ENCODE peak calls at places on chromosomes 7 and 10, in seven cellular contexts. Z is heart right ventricle, Q is omental fat pad, C is tibial nerve, X is uterus, S is progenitor cell of endocrine pancreas, B is ascending aorta. M is an unnamed sample.

GRCh38 chr10:116753759-116754158 is 11.4 kb upstream of the HSPA12A start:
- DNase-seq in C (no peak), Q (no peak), X (no peak), B (peak), Z (no peak), S (no peak), M (no peak)

GRCh38 chr10:66747451-66747850 is 178.4 kb upstream of the LRRTM3 start:
- DNase-seq in Z (no peak), S (no peak), X (no peak), C (no peak), B (no peak), Q (no peak), M (no peak)

GRCh38 chr10:94240901-94241300 is 121.8 kb downstream of the NOC3L start:
- DNase-seq in Q (no peak), B (no peak), X (no peak), S (no peak), C (no peak), Z (no peak), M (no peak)

GRCh38 chr10:69496352-69497234 is 45.3 kb downstream of the TSPAN15 start:
- DNase-seq in B (peak), Z (no peak), X (peak), C (no peak), Q (no peak), S (no peak), M (no peak)

GRCh38 chr7:131021460-131021859 is 287.5 kb upstream of the KLF14 start:
- DNase-seq in Z (no peak), B (no peak), Q (no peak), X (no peak), C (no peak), S (no peak), M (no peak)

GRCh38 chr7:31500656-31501055 is 13.2 kb upstream of the ITPRID1 start:
- DNase-seq in Q (no peak), Z (no peak), X (no peak), S (no peak), C (no peak), B (no peak), M (no peak)

GRCh38 chr7:74475987-74476350 is 22.3 kb downstream of the GTF2IRD1 start:
- DNase-seq in X (no peak), S (no peak), C (no peak), Q (no peak), B (no peak), Z (no peak), M (no peak)

GRCh38 chr10:94640562-94640961 is 43.0 kb upstream of the CYP2C18 start:
- DNase-seq in B (no peak), Q (no peak), X (no peak), C (no peak), Z (no peak), S (no peak), M (no peak)

GRCh38 chr7:112874909-112875308 is 84.7 kb upstream of the TMEM168 start:
- DNase-seq in Q (no peak), X (no peak), C (no peak), S (no peak), B (no peak), Z (no peak), M (no peak)

GRCh38 chr7:23714579-23714978 is 4.6 kb downstream of the STK31 start:
- DNase-seq in C (no peak), B (no peak), X (no peak), Z (no peak), S (no peak), Q (no peak), M (no peak)

GRCh38 chr7:84194484-84195260 is at the start of gene SEMA3A:
- DNase-seq in Z (peak), B (no peak), S (no peak), X (peak), C (peak), Q (peak), M (no peak)

GRCh38 chr7:51789494-51789893 is 472.9 kb upstream of the COBL start:
- DNase-seq in Q (no peak), C (no peak), B (no peak), X (no peak), S (no peak), Z (no peak), M (no peak)

GRCh38 chr7:151680810-151681209 is 161.1 kb upstream of the RHEB start:
- DNase-seq in C (peak), B (no peak), X (peak), Q (no peak), S (no peak), Z (no peak), M (no peak)

GRCh38 chr7:44547536-44548221 is 6.5 kb upstream of the NPC1L1 start:
- DNase-seq in Z (no peak), Q (no peak), C (no peak), X (no peak), B (no peak), S (no peak), M (no peak)

GRCh38 chr7:3520206-3520605 is 219.2 kb downstream of the SDK1 start:
- DNase-seq in B (no peak), Z (no peak), C (no peak), X (no peak), Q (no peak), S (no peak), M (no peak)

GRCh38 chr7:29237483-29237882 is 42.9 kb downstream of the CHN2 start:
- DNase-seq in S (no peak), X (no peak), C (no peak), Z (no peak), Q (no peak), B (no peak), M (no peak)

GRCh38 chr10:116838143-116838725 is 11.1 kb upstream of the ENO4 start:
- DNase-seq in B (no peak), X (no peak), C (no peak), Q (no peak), S (no peak), Z (no peak), M (no peak)

GRCh38 chr10:33706746-33707145 is 372.3 kb upstream of the NRP1 start:
- DNase-seq in C (peak), Z (no peak), B (no peak), S (no peak), X (no peak), Q (no peak), M (no peak)

GRCh38 chr10:11823989-11824346 is 812 bp downstream of the PROSER2 start:
- DNase-seq in C (no peak), Z (no peak), X (no peak), S (no peak), B (no peak), Q (no peak), M (no peak)

GRCh38 chr7:142776206-142776844 is 5.6 kb downstream of the PRSS2 start:
- DNase-seq in C (no peak), Z (no peak), B (no peak), X (no peak), Q (no peak), S (no peak), M (no peak)

GRCh38 chr7:3955751-3956696 is 655.0 kb downstream of the SDK1 start:
- DNase-seq in S (no peak), X (no peak), B (peak), Q (no peak), Z (no peak), C (no peak), M (no peak)

GRCh38 chr10:51109821-51110533 is 35.7 kb downstream of the PRKG1 start:
- DNase-seq in S (no peak), C (no peak), B (no peak), X (no peak), Q (no peak), Z (no peak), M (no peak)

GRCh38 chr7:46291064-46291463 is 370.0 kb upstream of the IGFBP3 start:
- DNase-seq in X (no peak), B (no peak), C (no peak), S (no peak), Z (no peak), Q (no peak), M (no peak)

GRCh38 chr7:118183254-118183585 is 744 bp upstream of the LSM8 start:
- DNase-seq in S (no peak), X (no peak), C (no peak), Q (no peak), Z (no peak), B (no peak), M (no peak)

GRCh38 chr10:17213646-17214349 is 12.3 kb upstream of the TRDMT1 start:
- DNase-seq in C (no peak), B (no peak), Q (no peak), Z (no peak), S (no peak), X (no peak), M (no peak)

GRCh38 chr7:2478387-2478760 is 2.2 kb upstream of the GRIFIN start:
- DNase-seq in B (peak), C (peak), X (peak), Q (no peak), Z (peak), S (no peak), M (no peak)

GRCh38 chr7:18257711-18258110 is 230.1 kb upstream of the PRPS1L1 start:
- DNase-seq in S (no peak), B (no peak), C (no peak), X (peak), Q (no peak), Z (no peak), M (no peak)

GRCh38 chr7:157830331-157830730 is 493.5 kb downstream of the DNAJB6 start:
- DNase-seq in C (no peak), Q (no peak), S (no peak), Z (no peak), X (no peak), B (no peak), M (no peak)

GRCh38 chr10:112361951-112362770 is 11.8 kb upstream of the ACSL5 start:
- DNase-seq in X (peak), Z (peak), B (peak), S (no peak), Q (no peak), C (peak), M (no peak)

GRCh38 chr7:29479606-29480200 is 83.9 kb upstream of the PRR15 start:
- DNase-seq in S (no peak), C (no peak), Q (no peak), X (peak), Z (no peak), B (no peak), M (no peak)

GRCh38 chr7:91556956-91557650 is 292.9 kb downstream of the FZD1 start:
- DNase-seq in X (no peak), Q (no peak), C (no peak), Z (no peak), B (no peak), S (no peak), M (no peak)

GRCh38 chr10:114340816-114341215 is 63.5 kb downstream of the AFAP1L2 start:
- DNase-seq in Z (no peak), X (no peak), S (no peak), B (no peak), Q (no peak), C (no peak), M (no peak)

GRCh38 chr7:132145466-132145865 is 430.8 kb downstream of the PLXNA4 start:
- DNase-seq in B (peak), S (no peak), Z (peak), X (peak), C (peak), Q (no peak), M (no peak)

DNA sequence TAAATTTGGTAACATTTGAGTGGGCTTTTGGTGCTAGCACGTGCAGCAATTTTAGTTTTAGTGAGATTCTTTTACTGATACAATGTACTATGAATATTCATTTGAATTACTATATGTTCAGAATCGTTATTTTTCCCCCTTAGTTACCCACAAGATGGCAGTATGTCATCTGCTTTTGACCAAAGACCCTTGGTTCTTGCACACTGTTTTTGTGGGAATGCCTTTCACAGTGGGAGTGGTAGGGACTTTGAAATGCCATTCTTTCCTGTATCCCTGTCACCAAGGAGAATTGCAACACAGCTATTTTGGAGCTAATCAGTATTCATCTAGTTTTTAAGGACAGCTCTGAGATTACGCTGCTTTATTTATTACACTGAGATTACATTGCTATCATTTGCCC is 40.6 kb downstream of the SEC23IP start:
- DNase-seq in C (no peak), B (no peak), Q (no peak), X (no peak), S (no peak), Z (no peak), M (no peak)
- TF ChIP-seq CTCF in C (no peak), B (no peak), Q (no peak), X (no peak), S (peak), Z (no peak), M (no peak)

GRCh38 chr10:6064119-6064518 is 2.0 kb upstream of the IL2RA start:
- DNase-seq in B (no peak), Q (no peak), C (no peak), X (no peak), Z (no peak), S (no peak), M (no peak)

GRCh38 chr10:6059506-6059905 is 2.7 kb downstream of the IL2RA start:
- DNase-seq in X (peak), Q (no peak), B (no peak), S (no peak), Z (no peak), C (no peak), M (no peak)

GRCh38 chr10:6058677-6059475 is 3.3 kb downstream of the IL2RA start:
- DNase-seq in C (no peak), X (no peak), S (no peak), Z (no peak), Q (no peak), B (peak), M (no peak)

GRCh38 chr10:6062101-6062771 is at the start of gene IL2RA:
- DNase-seq in Z (no peak), C (no peak), X (no peak), S (no peak), Q (no peak), B (peak), M (peak)

GRCh38 chr10:6061056-6061455 is 1.1 kb downstream of the IL2RA start:
- DNase-seq in Z (no peak), S (no peak), B (no peak), Q (no peak), C (no peak), X (peak), M (no peak)
- TF ChIP-seq CTCF in Z (no peak), S (no peak), B (no peak), Q (no peak), C (no peak), X (no peak), M (no peak)

GRCh38 chr10:117944676-117945447 is 101.9 kb downstream of the RAB11FIP2 start:
- DNase-seq in C (no peak), X (no peak), B (no peak), Z (no peak), Q (no peak), S (no peak), M (no peak)

GRCh38 chr10:117946525-117947070 is 100.1 kb downstream of the RAB11FIP2 start:
- DNase-seq in X (no peak), Z (no peak), C (no peak), S (no peak), Q (no peak), B (no peak), M (no peak)

GRCh38 chr10:117950408-117950807 is 96.3 kb downstream of the RAB11FIP2 start:
- DNase-seq in C (no peak), B (no peak), X (no peak), Q (no peak), S (no peak), Z (no peak), M (no peak)

GRCh38 chr10:117945651-117946050 is 101.1 kb downstream of the RAB11FIP2 start:
- DNase-seq in Z (no peak), S (no peak), Q (no peak), X (no peak), B (no peak), C (no peak), M (no peak)

GRCh38 chr10:117948493-117948892 is 98.2 kb downstream of the RAB11FIP2 start:
- DNase-seq in S (no peak), C (no peak), Q (no peak), Z (no peak), X (no peak), B (no peak), M (no peak)
- TF ChIP-seq CTCF in S (peak), C (no peak), Q (no peak), Z (no peak), X (no peak), B (no peak), M (no peak)

GRCh38 chr10:121927361-121927840 is 430 bp downstream of the ATE1 start:
- DNase-seq in X (peak), C (no peak), Z (peak), Q (peak), B (peak), S (no peak), M (no peak)

GRCh38 chr10:121927841-121928527 is at the start of gene ATE1:
- DNase-seq in B (peak), S (peak), X (peak), Q (peak), C (peak), Z (peak), M (peak)

GRCh38 chr10:121930729-121931085 is 2.9 kb upstream of the ATE1 start:
- DNase-seq in B (no peak), C (no peak), Z (no peak), X (no peak), S (no peak), Q (no peak), M (no peak)

GRCh38 chr10:121926669-121927360 is 1.0 kb downstream of the ATE1 start:
- DNase-seq in C (no peak), Q (no peak), X (no peak), Z (no peak), S (no peak), B (no peak), M (no peak)

GRCh38 chr10:121928528-121928884 is 675 bp upstream of the ATE1 start:
- DNase-seq in Z (no peak), C (peak), S (no peak), Q (no peak), X (peak), B (no peak), M (no peak)
- TF ChIP-seq CTCF in Z (no peak), C (no peak), S (no peak), Q (no peak), X (no peak), B (no peak), M (no peak)

DNA sequence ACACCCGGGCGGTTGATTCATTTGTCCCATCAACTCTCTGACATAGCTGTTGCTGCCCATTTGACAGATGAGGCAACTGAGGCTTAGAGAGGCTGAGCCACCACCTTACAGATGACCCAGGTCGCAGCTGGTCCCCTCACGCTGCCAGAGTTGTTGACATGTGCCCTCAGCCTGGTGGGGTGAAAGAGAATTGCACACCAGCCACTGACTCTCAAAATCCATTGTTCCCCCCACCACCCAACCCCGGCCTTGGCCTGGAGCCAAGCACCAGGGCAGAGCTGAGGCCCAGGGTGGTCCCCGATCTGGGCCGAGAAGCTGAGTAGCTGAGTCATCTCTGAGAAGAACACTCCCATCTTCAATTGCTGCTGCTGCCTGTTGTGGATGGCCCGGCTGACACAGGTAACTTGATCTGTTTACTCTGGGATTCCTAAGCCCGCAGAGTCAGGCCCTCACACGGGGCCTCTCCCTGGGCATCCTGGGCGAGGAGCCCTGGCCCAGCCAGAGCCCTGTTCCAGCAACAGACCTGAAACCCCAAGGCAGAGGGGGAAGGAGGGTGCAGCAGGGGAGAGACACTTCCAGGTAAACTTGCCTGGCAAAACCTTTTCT is 27.5 kb downstream of the PVRIG start:
- DNase-seq in B (no peak), S (no peak), C (no peak), Z (no peak), Q (no peak), X (no peak), M (no peak)
- TF ChIP-seq CTCF in B (no peak), S (peak), C (no peak), Z (no peak), Q (no peak), X (no peak), M (no peak)

DNA sequence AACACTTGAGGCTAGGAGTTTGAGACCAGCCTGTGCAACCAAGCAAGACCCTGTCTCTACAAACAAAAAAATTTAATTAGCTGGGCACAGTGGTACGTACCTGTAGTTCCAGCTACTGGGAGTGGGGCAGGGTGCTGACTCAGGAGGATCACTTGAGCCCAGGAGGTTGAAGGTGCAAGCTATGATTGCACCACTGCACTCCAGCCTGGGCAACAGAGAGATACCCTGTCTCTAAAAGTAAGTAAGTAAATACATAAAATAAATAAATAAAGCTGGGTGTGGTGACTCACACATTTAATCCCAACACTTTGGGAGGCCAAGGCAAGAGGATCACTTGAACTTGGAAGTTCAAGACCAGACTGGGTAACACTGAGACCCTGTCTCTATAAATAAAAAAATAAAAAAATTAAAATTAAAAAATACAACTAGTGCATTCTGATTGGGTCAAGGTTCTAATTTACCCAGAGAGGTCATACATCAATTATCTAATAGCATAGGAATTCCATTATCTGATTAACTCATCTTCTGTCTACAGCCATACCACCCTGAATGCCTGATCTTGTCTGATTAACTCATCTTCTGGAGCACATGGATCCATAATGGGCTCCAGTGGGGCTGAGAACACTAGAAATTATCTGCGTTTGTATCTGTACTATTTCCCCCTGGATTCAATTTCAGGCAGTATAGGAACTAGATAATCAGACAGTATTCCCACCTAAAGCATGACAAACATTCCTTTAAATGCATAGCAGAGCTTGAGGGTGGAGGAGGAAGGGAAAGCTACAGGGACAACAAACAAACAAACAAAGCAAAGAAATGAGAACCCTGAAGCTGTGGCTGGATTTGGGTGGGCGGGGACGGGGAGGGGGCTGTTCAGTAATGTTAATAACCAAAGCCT is 21.0 kb upstream of the HILPDA start:
- DNase-seq in C (no peak), B (no peak), Q (no peak), Z (no peak), X (no peak), S (no peak), M (no peak)
- TF ChIP-seq CTCF in C (no peak), B (no peak), Q (no peak), Z (no peak), X (no peak), S (no peak), M (no peak)

DNA sequence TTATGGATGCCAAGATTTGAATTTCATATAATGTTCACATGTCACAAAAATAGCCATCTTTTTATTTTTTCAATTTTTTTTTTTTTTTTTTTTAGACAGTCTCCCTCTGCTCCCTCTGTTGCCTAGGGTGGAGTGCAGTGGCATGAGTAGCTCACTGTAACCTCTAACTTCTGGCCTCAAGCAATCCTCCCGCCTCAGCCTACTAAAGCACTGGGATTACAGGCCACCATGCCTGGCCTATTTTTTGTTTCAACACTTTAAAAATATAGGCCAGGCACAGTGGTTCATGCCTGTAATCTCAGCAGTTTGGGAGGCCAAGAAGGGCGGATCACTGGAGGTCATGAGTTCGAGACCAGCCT is 246.3 kb downstream of the SKIDA1 start:
- DNase-seq in Q (no peak), X (no peak), B (no peak), Z (no peak), C (no peak), S (no peak), M (no peak)
- TF ChIP-seq CTCF in Q (no peak), X (no peak), B (no peak), Z (no peak), C (no peak), S (no peak), M (no peak)

GRCh38 chr10:484441-484924 is 205.0 kb downstream of the DIP2C start:
- DNase-seq in X (no peak), S (no peak), B (peak), Q (no peak), C (no peak), Z (no peak), M (peak)
- TF ChIP-seq CTCF in X (no peak), S (no peak), B (no peak), Q (no peak), C (no peak), Z (no peak), M (no peak)

M was measured in natural killer cell.